ENCODE peak calls at places on chromosomes 7 and 10, in nine cellular contexts. U is heart right ventricle; I is spleen; P is Panc1; W is RWPE1; Q is colonic mucosa; Z is cardiac muscle cell; S is heart left ventricle; X is effector memory CD4-positive, alpha-beta T cell. F is an unnamed sample.

GRCh38 chr7:157372300-157373232 is 35.8 kb downstream of the DNAJB6 start:
- DNase-seq in U (no peak), I (no peak), P (no peak), W (no peak), Q (no peak), Z (no peak), S (no peak), X (no peak), F (no peak)

GRCh38 chr7:44534501-44534900 is 6.6 kb downstream of the NPC1L1 start:
- DNase-seq in U (no peak), I (no peak), P (peak), W (peak), Q (peak), Z (peak), S (no peak), X (peak), F (no peak)

GRCh38 chr7:16918288-16918895 is 36.6 kb upstream of the AGR3 start:
- DNase-seq in U (peak), I (no peak), P (peak), W (no peak), Q (peak), Z (peak), S (no peak), X (no peak), F (no peak)

GRCh38 chr7:112571852-112572607 is 91.2 kb downstream of the LSMEM1 start:
- DNase-seq in U (no peak), I (no peak), P (no peak), W (no peak), Q (peak), Z (no peak), S (no peak), X (no peak), F (no peak)

GRCh38 chr7:51824050-51824449 is 507.4 kb upstream of the COBL start:
- DNase-seq in U (no peak), I (no peak), P (no peak), W (no peak), Q (no peak), Z (no peak), S (no peak), X (no peak), F (no peak)

GRCh38 chr7:83413831-83414230 is 235.1 kb downstream of the SEMA3E start:
- DNase-seq in U (no peak), I (no peak), P (no peak), W (no peak), Q (no peak), Z (peak), S (no peak), X (no peak), F (no peak)

GRCh38 chr10:33935350-33935749 is 600.9 kb upstream of the NRP1 start:
- DNase-seq in U (no peak), I (no peak), P (no peak), W (no peak), Q (no peak), Z (peak), S (no peak), X (no peak), F (no peak)

GRCh38 chr7:137846588-137847417 is at the start of gene DGKI:
- DNase-seq in U (no peak), I (no peak), P (no peak), W (peak), Q (no peak), Z (peak), S (peak), X (no peak), F (no peak)

GRCh38 chr7:100683659-100684533 is 10.2 kb downstream of the GIGYF1 start:
- DNase-seq in U (no peak), I (no peak), P (no peak), W (no peak), Q (no peak), Z (no peak), S (no peak), X (no peak), F (no peak)

GRCh38 chr7:142717453-142717852 is 31.8 kb upstream of the PRSS1 start:
- DNase-seq in U (no peak), I (peak), P (no peak), W (no peak), Q (no peak), Z (no peak), S (no peak), X (peak), F (no peak)

GRCh38 chr7:2040893-2041270 is 191.9 kb downstream of the MAD1L1 start:
- DNase-seq in U (no peak), I (peak), P (no peak), W (no peak), Q (no peak), Z (no peak), S (peak), X (no peak), F (no peak)

GRCh38 chr7:142569851-142570250 is 179.4 kb upstream of the PRSS1 start:
- DNase-seq in U (no peak), I (no peak), P (no peak), W (no peak), Q (no peak), Z (no peak), S (no peak), X (no peak), F (no peak)

GRCh38 chr10:95260909-95261552 is 29.8 kb downstream of the PDLIM1 start:
- DNase-seq in U (no peak), I (no peak), P (no peak), W (no peak), Q (peak), Z (no peak), S (no peak), X (no peak), F (no peak)

GRCh38 chr10:6052247-6053221 is 9.6 kb downstream of the IL2RA start:
- DNase-seq in U (no peak), I (peak), P (no peak), W (peak), Q (peak), Z (no peak), S (no peak), X (peak), F (no peak)

GRCh38 chr7:97021443-97022261 is 3.0 kb downstream of the DLX5 start:
- DNase-seq in U (no peak), I (peak), P (no peak), W (no peak), Q (no peak), Z (no peak), S (no peak), X (no peak), F (no peak)

GRCh38 chr10:33067481-33067880 is 109.5 kb upstream of the ITGB1 start:
- DNase-seq in U (no peak), I (no peak), P (no peak), W (no peak), Q (no peak), Z (no peak), S (no peak), X (no peak), F (no peak)

GRCh38 chr7:129670636-129671035 is 59.1 kb downstream of the NRF1 start:
- DNase-seq in U (no peak), I (no peak), P (no peak), W (no peak), Q (no peak), Z (no peak), S (no peak), X (no peak), F (no peak)

GRCh38 chr10:91022924-91023707 is 102.2 kb upstream of the ANKRD1 start:
- DNase-seq in U (peak), I (no peak), P (no peak), W (no peak), Q (no peak), Z (peak), S (no peak), X (no peak), F (no peak)

GRCh38 chr10:122495406-122496340 is 34.3 kb downstream of the HTRA1 start:
- DNase-seq in U (peak), I (no peak), P (no peak), W (no peak), Q (no peak), Z (peak), S (peak), X (no peak), F (no peak)

GRCh38 chr10:122492955-122493597 is 31.7 kb downstream of the HTRA1 start:
- DNase-seq in U (peak), I (no peak), P (no peak), W (no peak), Q (no peak), Z (no peak), S (peak), X (no peak), F (no peak)

GRCh38 chr10:122493761-122494160 is 32.4 kb downstream of the HTRA1 start:
- DNase-seq in U (no peak), I (no peak), P (no peak), W (no peak), Q (no peak), Z (no peak), S (no peak), X (no peak), F (no peak)

GRCh38 chr10:122494833-122495232 is 33.5 kb downstream of the HTRA1 start:
- DNase-seq in U (peak), I (no peak), P (no peak), W (peak), Q (no peak), Z (no peak), S (no peak), X (no peak), F (peak)

DNA sequence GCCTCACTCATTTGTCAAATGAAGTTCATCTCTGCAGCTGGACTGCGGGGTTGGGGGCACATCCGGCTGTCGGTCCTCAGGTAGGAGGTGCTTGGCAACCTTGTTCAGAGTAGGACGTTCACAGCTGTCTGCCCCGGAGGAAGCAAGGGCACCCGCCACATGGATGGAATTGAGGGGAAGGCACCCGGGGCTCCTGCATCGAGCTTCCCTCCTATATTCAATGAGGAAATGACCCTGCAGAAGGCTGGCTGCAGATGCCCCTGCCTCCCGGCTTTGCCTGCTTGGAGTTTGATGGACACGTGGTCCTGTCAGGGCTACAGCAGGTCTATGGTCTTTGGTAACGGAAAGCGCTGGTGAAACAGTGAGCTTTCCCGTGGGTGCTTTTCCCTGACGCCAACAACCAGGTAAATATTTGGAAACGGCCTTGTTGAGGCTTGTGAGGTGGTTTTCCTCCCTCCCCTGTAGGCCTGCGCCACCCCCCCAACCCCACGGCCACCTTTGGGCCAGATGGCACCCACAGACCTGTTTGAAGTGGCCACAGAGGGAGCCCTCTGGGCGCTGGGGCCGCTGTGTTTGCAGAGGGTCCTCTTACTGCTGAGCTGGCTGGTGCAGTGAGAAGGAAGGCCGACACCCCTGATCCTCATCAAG is 32.9 kb downstream of the HTRA1 start:
- DNase-seq in U (no peak), I (no peak), P (no peak), W (no peak), Q (no peak), Z (no peak), S (no peak), X (no peak), F (no peak)
- H3K27ac ChIP-seq in U (no peak), I (peak), P (no peak), W (peak), Q (no peak), Z (no peak), S (no peak), X (no peak), F (peak)

DNA sequence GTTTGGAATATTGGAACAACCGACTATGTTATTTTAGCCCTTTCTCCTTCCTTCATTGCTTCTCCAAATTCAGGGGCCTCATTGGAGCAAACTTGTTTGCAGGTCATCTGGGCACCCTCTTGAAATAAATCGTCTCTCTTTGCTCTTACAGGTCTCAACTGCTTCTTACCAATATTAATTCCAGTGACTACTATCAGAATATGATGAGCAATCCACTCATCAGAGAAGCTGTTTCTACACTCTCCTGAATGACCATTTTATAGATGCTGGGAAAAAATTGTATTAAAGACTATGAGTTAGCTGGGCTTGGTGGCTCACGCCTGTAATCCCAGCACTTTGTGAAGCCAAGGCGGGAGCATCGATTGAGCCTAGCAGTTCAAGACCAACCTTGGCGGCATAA is 12.5 kb upstream of the HNRNPF start:
- DNase-seq in U (no peak), I (no peak), P (no peak), W (no peak), Q (no peak), Z (no peak), S (no peak), X (no peak), F (no peak)
- H3K27ac ChIP-seq in U (peak), I (peak), P (peak), W (peak), Q (peak), Z (no peak), S (peak), X (peak), F (peak)

GRCh38 chr10:119365773-119366640 is 158.6 kb downstream of the GRK5 start:
- DNase-seq in U (no peak), I (no peak), P (no peak), W (no peak), Q (no peak), Z (no peak), S (no peak), X (no peak), F (no peak)
- H3K27ac ChIP-seq in U (peak), I (peak), P (no peak), W (no peak), Q (no peak), Z (no peak), S (no peak), X (no peak), F (no peak)

GRCh38 chr7:25995216-25995615 is 156.8 kb upstream of the NFE2L3 start:
- DNase-seq in U (no peak), I (no peak), P (no peak), W (no peak), Q (no peak), Z (no peak), S (no peak), X (no peak), F (no peak)
- H3K27ac ChIP-seq in U (no peak), I (no peak), P (no peak), W (no peak), Q (no peak), Z (no peak), S (no peak), X (no peak), F (no peak)

GRCh38 chr10:88933584-88933983 is 19.0 kb downstream of the ACTA2 start:
- DNase-seq in U (no peak), I (no peak), P (no peak), W (no peak), Q (no peak), Z (no peak), S (no peak), X (no peak), F (no peak)
- H3K27ac ChIP-seq in U (no peak), I (no peak), P (no peak), W (no peak), Q (no peak), Z (no peak), S (no peak), X (no peak), F (peak)

DNA sequence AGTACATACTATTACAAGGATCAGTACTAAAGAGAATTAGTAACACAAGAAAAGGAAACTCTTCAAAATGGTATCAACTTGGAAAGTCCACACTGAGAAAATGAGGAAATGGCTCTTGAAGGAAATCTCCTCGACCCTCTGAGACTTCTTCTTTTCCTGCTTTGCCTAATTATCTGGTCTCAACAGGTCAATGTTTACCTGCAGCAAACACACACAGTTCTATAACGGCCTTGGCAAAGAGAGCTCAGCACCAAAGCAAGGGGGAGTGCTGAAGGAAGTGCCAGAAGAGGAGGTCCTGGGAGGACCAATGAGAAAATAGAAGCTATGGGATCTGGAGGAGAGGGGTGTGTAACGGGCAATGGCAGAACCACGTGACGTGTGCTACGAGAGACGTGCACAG is 21.9 kb downstream of the CHCHD3 start:
- DNase-seq in U (no peak), I (no peak), P (no peak), W (no peak), Q (no peak), Z (no peak), S (no peak), X (no peak), F (no peak)
- H3K27ac ChIP-seq in U (no peak), I (no peak), P (no peak), W (no peak), Q (no peak), Z (no peak), S (no peak), X (no peak), F (no peak)

F was measured in thoracic aorta.